ENCODE peak calls at places on chromosomes 13 and 19, in eight cellular contexts. X is mammary epithelial cell, H is stomach, D is heart right ventricle, M is left ventricle myocardium inferior, U is psoas muscle, I is heart left ventricle, W is GM23338. T is an unnamed sample. For H3K4me1, the result is how much of the 10 kb centered on the place peaks cover.

GRCh38 chr13:23754506-23754905 is 134.7 kb downstream of the MIPEP start:
- DNase-seq in X (no peak), H (no peak), D (no peak), M (no peak), U (no peak), I (no peak), W (no peak), T (no peak)

GRCh38 chr13:74450976-74451375 is 316.8 kb upstream of the KLF12 start:
- DNase-seq in X (peak), H (no peak), D (no peak), M (no peak), U (no peak), I (no peak), W (no peak), T (no peak)

GRCh38 chr19:46536391-46536790 is 40.7 kb upstream of the PNMA8B start:
- DNase-seq in X (no peak), H (no peak), D (no peak), M (no peak), U (no peak), I (no peak), W (no peak), T (no peak)

GRCh38 chr19:2014731-2015610 is 543 bp downstream of the BTBD2 start:
- DNase-seq in X (no peak), H (no peak), D (no peak), M (no peak), U (no peak), I (peak), W (peak), T (no peak)

GRCh38 chr19:37594982-37595382 is 306 bp downstream of the ZNF540 start:
- DNase-seq in X (no peak), H (peak), D (peak), M (peak), U (peak), I (peak), W (no peak), T (peak)

GRCh38 chr19:49113762-49114629 is at the start of gene LIN7B:
- DNase-seq in X (peak), H (peak), D (peak), M (peak), U (peak), I (peak), W (peak), T (no peak)

GRCh38 chr13:110216403-110217041 is 90.4 kb downstream of the COL4A1 start:
- DNase-seq in X (no peak), H (no peak), D (peak), M (no peak), U (peak), I (peak), W (no peak), T (peak)

GRCh38 chr19:46759817-46760333 is 13.6 kb upstream of the STRN4 start:
- DNase-seq in X (peak), H (no peak), D (no peak), M (no peak), U (peak), I (no peak), W (peak), T (no peak)

GRCh38 chr13:94608586-94608985 is 6.9 kb downstream of the GPR180 start:
- DNase-seq in X (no peak), H (no peak), D (no peak), M (no peak), U (no peak), I (no peak), W (no peak), T (no peak)

GRCh38 chr13:41613471-41613870 is 156.1 kb downstream of the RGCC start:
- DNase-seq in X (peak), H (no peak), D (no peak), M (no peak), U (no peak), I (no peak), W (no peak), T (no peak)

GRCh38 chr19:9945319-9945966 is 9.1 kb upstream of the OLFM2 start:
- DNase-seq in X (peak), H (peak), D (peak), M (peak), U (peak), I (peak), W (peak), T (peak)

GRCh38 chr19:33998302-33998701 is 174.0 kb upstream of the LSM14A start:
- DNase-seq in X (no peak), H (no peak), D (no peak), M (no peak), U (no peak), I (no peak), W (peak), T (no peak)

GRCh38 chr13:102659168-102659713 is 35.6 kb downstream of the METTL21C start:
- DNase-seq in X (no peak), H (no peak), D (no peak), M (no peak), U (no peak), I (no peak), W (no peak), T (no peak)

GRCh38 chr13:102658678-102659077 is 36.2 kb downstream of the METTL21C start:
- DNase-seq in X (no peak), H (no peak), D (no peak), M (no peak), U (no peak), I (no peak), W (no peak), T (no peak)

GRCh38 chr13:102654786-102655185 is 40.1 kb downstream of the METTL21C start:
- DNase-seq in X (no peak), H (no peak), D (no peak), M (no peak), U (no peak), I (no peak), W (no peak), T (no peak)

GRCh38 chr13:102651892-102652291 is 43.0 kb downstream of the METTL21C start:
- DNase-seq in X (no peak), H (no peak), D (no peak), M (no peak), U (no peak), I (no peak), W (no peak), T (no peak)

GRCh38 chr13:102657630-102658029 is 37.2 kb downstream of the METTL21C start:
- DNase-seq in X (no peak), H (no peak), D (no peak), M (no peak), U (no peak), I (no peak), W (no peak), T (no peak)
- TF ChIP-seq CTCF in X (peak), H (no peak), D (peak), M (peak), U (peak), I (peak), W (no peak), T (no peak)

GRCh38 chr19:51101171-51101865 is 6.9 kb downstream of the CTU1 start:
- DNase-seq in X (no peak), H (no peak), D (no peak), M (no peak), U (no peak), I (no peak), W (no peak), T (no peak)
- H3K4me1 ChIP-seq in X (under half), H (under half), D (under half), M (under half), U (under half), I (under half), W (under half), T (under half)

DNA sequence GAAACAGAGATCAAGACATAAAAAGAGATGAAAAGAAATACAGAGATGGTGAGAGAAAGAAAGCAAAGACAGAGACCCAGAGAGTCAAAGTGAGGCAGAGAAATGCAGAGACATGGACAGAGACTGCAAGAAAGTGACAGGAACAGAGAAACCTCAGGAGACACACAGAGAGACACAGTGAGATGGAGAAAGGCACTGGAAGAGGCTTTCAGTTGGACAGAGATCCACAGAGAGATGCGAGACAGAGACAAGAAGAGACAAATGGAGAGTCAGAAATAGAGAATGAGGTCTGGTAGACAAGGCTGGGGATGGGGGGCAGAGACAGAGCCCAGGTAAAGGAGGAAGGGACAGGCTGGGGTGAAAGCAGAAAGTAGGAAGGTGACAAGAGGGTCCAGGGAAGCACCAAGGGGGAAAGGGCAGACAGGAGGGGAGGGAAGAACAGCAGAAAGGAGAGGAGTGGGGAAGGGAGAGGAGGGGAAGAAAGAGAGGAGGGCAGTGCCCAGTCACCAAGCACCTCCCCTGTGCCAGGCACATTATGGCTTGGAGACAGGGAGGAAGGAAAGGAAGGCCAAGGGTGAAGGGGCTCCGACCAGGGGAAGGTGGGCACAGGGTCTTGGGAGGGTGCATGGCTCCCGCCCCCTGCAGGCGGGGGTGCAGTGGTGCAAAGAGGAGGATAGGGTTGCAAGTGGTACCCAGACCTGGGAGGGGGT is 38.5 kb downstream of the DEDD2 start:
- DNase-seq in X (no peak), H (no peak), D (no peak), M (no peak), U (no peak), I (no peak), W (peak), T (no peak)
- TF ChIP-seq CTCF in X (peak), H (no peak), D (no peak), M (no peak), U (no peak), I (no peak), W (peak), T (no peak)

GRCh38 chr19:3699071-3699740 is 1.1 kb downstream of the PIP5K1C start:
- DNase-seq in X (peak), H (no peak), D (peak), M (peak), U (peak), I (peak), W (no peak), T (peak)

GRCh38 chr19:3696660-3696995 is 3.6 kb downstream of the PIP5K1C start:
- DNase-seq in X (no peak), H (no peak), D (no peak), M (no peak), U (no peak), I (no peak), W (no peak), T (no peak)

GRCh38 chr19:3697094-3697493 is 3.2 kb downstream of the PIP5K1C start:
- DNase-seq in X (no peak), H (no peak), D (no peak), M (no peak), U (no peak), I (no peak), W (no peak), T (no peak)

GRCh38 chr19:3698386-3698950 is 1.8 kb downstream of the PIP5K1C start:
- DNase-seq in X (no peak), H (no peak), D (no peak), M (no peak), U (no peak), I (no peak), W (no peak), T (no peak)

DNA sequence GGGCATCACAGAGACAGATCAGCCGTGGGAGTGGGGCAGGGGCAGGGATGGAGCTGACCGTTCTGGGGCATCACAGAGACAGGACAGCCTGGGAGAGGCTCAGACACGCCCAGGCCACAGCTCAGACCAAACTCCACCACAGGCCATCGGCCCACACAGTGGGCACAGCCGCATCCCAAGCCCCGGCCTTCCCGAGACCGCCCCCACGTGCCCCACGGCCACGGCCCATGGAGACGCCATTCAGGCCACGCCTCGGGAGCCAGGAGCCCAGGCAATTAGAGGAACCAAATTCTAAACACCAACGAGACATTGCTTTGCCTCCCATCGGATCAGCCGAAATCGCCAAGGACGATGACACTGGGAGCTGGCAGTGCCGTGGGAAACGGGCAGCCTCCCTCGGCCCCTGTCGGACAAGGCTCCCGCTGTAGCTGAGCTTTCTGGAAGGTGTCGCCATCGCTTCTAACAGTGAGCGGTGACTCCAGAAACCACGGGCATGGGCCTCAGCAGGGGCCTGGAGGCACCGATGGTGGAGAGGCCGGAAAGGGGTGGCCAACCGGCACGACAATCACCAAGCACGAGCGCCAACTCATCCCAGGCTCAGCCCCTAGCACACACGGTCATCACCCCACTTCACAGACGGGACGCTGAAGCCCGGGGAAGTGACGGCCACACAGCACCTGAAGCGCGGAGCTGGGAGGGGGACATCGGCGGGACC is 2.4 kb downstream of the PIP5K1C start:
- DNase-seq in X (no peak), H (no peak), D (no peak), M (no peak), U (no peak), I (no peak), W (no peak), T (no peak)
- H3K4me1 ChIP-seq in X (under half), H (under half), D (under half), M (half or more), U (under half), I (under half), W (under half), T (under half)

GRCh38 chr13:54445865-54446264 is 1417.3 kb downstream of the OLFM4 start:
- DNase-seq in X (no peak), H (no peak), D (no peak), M (no peak), U (no peak), I (no peak), W (no peak), T (no peak)
- TF ChIP-seq CTCF in X (no peak), H (no peak), D (no peak), M (no peak), U (no peak), I (no peak), W (no peak), T (no peak)

GRCh38 chr13:46562581-46562980 is 9.6 kb downstream of the LRCH1 start:
- DNase-seq in X (no peak), H (no peak), D (no peak), M (no peak), U (no peak), I (no peak), W (no peak), T (no peak)
- H3K4me1 ChIP-seq in X (under half), H (under half), D (half or more), M (half or more), U (under half), I (under half), W (under half), T (under half)

GRCh38 chr19:40425450-40426287 is at the start of gene SERTAD1:
- DNase-seq in X (peak), H (peak), D (peak), M (peak), U (peak), I (peak), W (peak), T (peak)

GRCh38 chr19:40423227-40423566 is 2.6 kb downstream of the SERTAD1 start:
- DNase-seq in X (no peak), H (no peak), D (no peak), M (no peak), U (no peak), I (no peak), W (no peak), T (no peak)

GRCh38 chr19:40423938-40424337 is 1.9 kb downstream of the SERTAD1 start:
- DNase-seq in X (no peak), H (no peak), D (no peak), M (no peak), U (no peak), I (no peak), W (no peak), T (no peak)

GRCh38 chr19:40422428-40423226 is 3.2 kb downstream of the SERTAD1 start:
- DNase-seq in X (no peak), H (no peak), D (no peak), M (no peak), U (no peak), I (no peak), W (no peak), T (no peak)

DNA sequence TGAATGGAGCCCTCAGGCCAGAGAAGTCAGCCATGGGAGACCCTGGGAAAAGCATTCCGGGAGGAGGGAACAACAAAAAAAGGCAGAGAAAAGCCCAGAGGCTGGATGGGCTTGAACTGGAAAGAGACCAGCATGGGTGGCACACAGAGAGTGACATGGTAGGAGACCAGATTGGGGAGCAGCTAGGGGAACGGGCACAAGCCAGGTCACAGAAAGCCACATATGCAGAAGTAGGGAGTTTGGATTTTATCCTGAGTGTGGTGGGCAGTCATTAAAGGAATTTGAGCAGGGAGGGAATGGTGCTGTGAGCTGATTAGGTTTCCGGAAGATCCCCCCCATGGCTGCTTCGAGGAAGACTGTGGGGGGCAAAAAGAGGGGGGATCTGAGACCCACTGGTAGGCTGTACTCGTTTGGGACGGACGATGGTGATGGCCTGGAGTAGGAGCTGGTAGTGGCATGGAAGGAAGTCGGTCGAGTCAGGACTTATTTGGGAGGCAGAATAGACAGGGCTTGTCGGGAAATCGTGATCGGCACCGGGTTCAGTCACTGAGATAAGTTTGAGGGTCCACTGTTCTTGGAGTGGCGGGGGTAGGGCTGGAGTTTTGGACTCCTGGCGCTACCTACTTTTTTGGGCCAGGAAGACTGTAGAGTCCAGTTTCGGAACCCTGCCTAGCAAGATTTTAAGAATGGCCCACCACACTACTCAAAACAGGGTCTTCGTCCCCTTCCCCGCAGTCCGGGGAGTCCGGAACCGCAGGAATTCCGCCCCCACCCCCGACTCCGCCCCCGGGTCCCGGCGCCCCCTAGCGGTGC is 949 bp downstream of the SERTAD1 start:
- DNase-seq in X (no peak), H (no peak), D (no peak), M (no peak), U (no peak), I (no peak), W (peak), T (peak)
- TF ChIP-seq CTCF in X (no peak), H (no peak), D (no peak), M (no peak), U (no peak), I (no peak), W (peak), T (no peak)

GRCh38 chr19:53982611-53983010 is 8.8 kb upstream of the CACNG6 start:
- DNase-seq in X (no peak), H (peak), D (peak), M (peak), U (peak), I (peak), W (peak), T (no peak)

GRCh38 chr19:53982056-53982455 is 9.4 kb upstream of the CACNG6 start:
- DNase-seq in X (no peak), H (no peak), D (no peak), M (no peak), U (no peak), I (no peak), W (peak), T (peak)

GRCh38 chr19:53983457-53984289 is 7.8 kb upstream of the CACNG6 start:
- DNase-seq in X (no peak), H (no peak), D (no peak), M (no peak), U (no peak), I (no peak), W (no peak), T (no peak)

GRCh38 chr19:53988981-53989380 is 2.5 kb upstream of the CACNG6 start:
- DNase-seq in X (no peak), H (no peak), D (no peak), M (no peak), U (no peak), I (no peak), W (no peak), T (no peak)

DNA sequence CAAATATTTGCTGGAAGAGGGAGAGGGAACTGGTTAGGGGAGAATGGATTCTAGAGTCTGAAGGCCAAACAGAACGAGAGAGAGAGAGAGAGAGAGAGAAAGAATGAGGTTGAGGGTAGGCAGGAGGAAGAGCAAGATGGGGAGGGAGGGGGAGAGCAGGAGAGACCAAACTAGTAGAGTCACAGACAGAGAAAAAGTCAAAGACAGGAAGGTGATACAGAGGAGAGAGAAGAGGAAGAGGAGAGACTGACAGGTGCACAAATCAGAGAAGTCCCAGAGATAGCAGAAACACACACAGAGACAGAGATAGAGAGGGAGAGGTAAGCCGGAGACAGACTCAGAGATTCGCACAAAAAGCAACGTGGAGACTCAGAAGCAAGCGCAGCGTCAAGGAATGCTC is 5.6 kb upstream of the CACNG6 start:
- DNase-seq in X (no peak), H (no peak), D (no peak), M (no peak), U (no peak), I (no peak), W (no peak), T (no peak)
- H3K4me1 ChIP-seq in X (under half), H (under half), D (under half), M (under half), U (under half), I (under half), W (under half), T (under half)

T was measured in gastrocnemius medialis.